ENCODE peak calls at places on chromosomes 7 and 10, in seven cellular contexts. L is H1, M is GM12892, F is SK-N-SH, P is K562, W is GM12878, X is HepG2. H is an unnamed sample.

GRCh38 chr10:97499561-97500296 is 1.0 kb downstream of the UBTD1 start:
- DNase-seq in L (no peak), M (no peak), F (peak), P (no peak), W (no peak), X (no peak), H (no peak)

GRCh38 chr10:5589071-5589962 is 64.6 kb downstream of the CALML3 start:
- DNase-seq in L (no peak), M (no peak), F (no peak), P (no peak), W (no peak), X (no peak), H (no peak)

GRCh38 chr10:133162178-133162909 is 2.3 kb downstream of the KNDC1 start:
- DNase-seq in L (no peak), M (no peak), F (no peak), P (no peak), W (no peak), X (peak), H (no peak)

GRCh38 chr10:31914370-31914769 is 14.3 kb downstream of the ARHGAP12 start:
- DNase-seq in L (no peak), M (no peak), F (no peak), P (no peak), W (no peak), X (no peak), H (no peak)

GRCh38 chr7:149729983-149730801 is 43.2 kb downstream of the ZNF467 start:
- DNase-seq in L (no peak), M (no peak), F (peak), P (no peak), W (no peak), X (no peak), H (no peak)

GRCh38 chr7:1806354-1806753 is 136.3 kb downstream of the ELFN1 start:
- DNase-seq in L (no peak), M (no peak), F (no peak), P (no peak), W (no peak), X (no peak), H (no peak)

GRCh38 chr10:119393019-119393418 is 149.5 kb downstream of the RGS10 start:
- DNase-seq in L (no peak), M (no peak), F (no peak), P (no peak), W (no peak), X (no peak), H (no peak)

GRCh38 chr10:6755891-6756460 is 175.9 kb upstream of the PRKCQ start:
- DNase-seq in L (no peak), M (no peak), F (no peak), P (no peak), W (no peak), X (no peak), H (no peak)

GRCh38 chr7:27185708-27186449 is 847 bp upstream of the HOXA11 start:
- DNase-seq in L (peak), M (no peak), F (no peak), P (no peak), W (no peak), X (no peak), H (no peak)

GRCh38 chr10:80814147-80814652 is 276.5 kb downstream of the SH2D4B start:
- DNase-seq in L (no peak), M (no peak), F (no peak), P (no peak), W (no peak), X (no peak), H (no peak)

GRCh38 chr10:483266-483665 is 206.2 kb downstream of the DIP2C start:
- DNase-seq in L (peak), M (no peak), F (no peak), P (no peak), W (no peak), X (no peak), H (no peak)

GRCh38 chr7:117231047-117231359 is 91.9 kb downstream of the WNT2 start:
- DNase-seq in L (no peak), M (no peak), F (no peak), P (no peak), W (no peak), X (no peak), H (no peak)

GRCh38 chr10:22894714-22895113 is 33.1 kb upstream of the ARMC3 start:
- DNase-seq in L (no peak), M (no peak), F (peak), P (peak), W (no peak), X (no peak), H (no peak)

GRCh38 chr7:150738092-150739044 is 1.1 kb downstream of the GIMAP5 start:
- DNase-seq in L (no peak), M (no peak), F (no peak), P (no peak), W (no peak), X (no peak), H (no peak)
- TF ChIP-seq TAF1 in L (no peak), M (no peak), F (no peak), P (no peak), W (no peak), X (no peak), H (no peak)

GRCh38 chr10:73780966-73781365 is 882 bp upstream of the CHCHD1 start:
- DNase-seq in L (no peak), M (no peak), F (no peak), P (peak), W (no peak), X (no peak), H (no peak)
- TF ChIP-seq POLR2AphosphoS5 in L (no peak), M (no peak), F (no peak), P (no peak), W (no peak), X (no peak), H (no peak)

GRCh38 chr7:82507976-82508677 is 64.5 kb upstream of the CACNA2D1 start:
- DNase-seq in L (peak), M (no peak), F (no peak), P (no peak), W (no peak), X (no peak), H (no peak)
- TF ChIP-seq TAF1 in L (no peak), M (no peak), F (no peak), P (no peak), W (no peak), X (no peak), H (no peak)

DNA sequence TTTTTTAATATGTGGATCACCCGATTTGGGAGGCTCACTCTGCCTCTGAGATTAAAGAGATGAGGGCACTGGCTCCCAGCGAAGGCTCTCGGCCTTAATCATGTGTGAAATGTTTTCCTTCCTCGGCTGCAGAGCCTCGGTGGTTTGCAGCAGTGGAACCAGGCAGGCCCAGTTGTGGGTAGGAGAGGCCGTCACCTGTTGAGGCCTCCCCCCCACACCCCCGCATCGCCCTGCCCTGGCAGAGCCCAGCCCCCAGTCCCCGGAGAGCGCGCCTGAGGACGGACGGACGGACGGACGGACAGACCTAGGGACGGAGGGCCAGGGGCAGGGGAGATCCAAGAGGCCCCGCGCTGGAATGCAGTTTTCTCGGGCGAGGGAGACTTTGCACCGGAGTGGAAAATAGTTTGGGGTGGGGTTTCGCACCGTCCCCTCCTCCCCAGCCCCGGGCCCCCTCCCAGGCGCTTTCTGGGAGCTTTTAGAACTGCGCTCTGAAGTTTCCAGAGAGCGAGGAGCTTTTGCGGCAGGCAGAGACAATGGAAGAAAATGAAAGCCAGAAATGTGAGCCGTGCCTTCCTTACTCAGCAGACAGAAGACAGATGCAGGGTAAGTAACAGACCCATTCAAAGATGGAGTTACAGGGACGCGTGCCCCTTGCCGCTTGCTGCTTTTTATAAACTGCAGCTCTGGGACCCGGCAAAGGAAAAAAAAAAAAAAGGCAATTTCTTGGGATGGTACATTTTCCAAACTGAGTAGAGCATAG is at the start of gene KIAA1217:
- DNase-seq in L (peak), M (no peak), F (peak), P (no peak), W (no peak), X (peak), H (no peak)
- TF ChIP-seq POLR2AphosphoS5 in L (peak), M (no peak), F (peak), P (no peak), W (no peak), X (peak), H (no peak)

GRCh38 chr7:6516387-6516983 is 34.8 kb downstream of the GRID2IP start:
- DNase-seq in L (peak), M (no peak), F (peak), P (peak), W (peak), X (peak), H (no peak)
- TF ChIP-seq TAF1 in L (no peak), M (no peak), F (no peak), P (no peak), W (no peak), X (no peak), H (no peak)